ENCODE peak calls at places on chromosomes 12 and 14, in ten cellular contexts. K is stomach; R is CD4-positive, alpha-beta T cell; J is PC-3; D is A549; M is natural killer cell; F is GM23338; Z is ovary; W is heart left ventricle; C is breast epithelium. Y is an unnamed sample.

GRCh38 chr14:68263563-68264350 is 444.2 kb downstream of the RAD51B start:
- DNase-seq in K (no peak), R (no peak), J (no peak), D (no peak), M (no peak), F (no peak), Z (no peak), W (no peak), C (no peak), Y (no peak)

GRCh38 chr12:90020436-90020835 is 311.8 kb upstream of the ATP2B1 start:
- DNase-seq in K (no peak), R (no peak), J (no peak), D (no peak), M (no peak), F (no peak), Z (no peak), W (no peak), C (no peak), Y (no peak)

GRCh38 chr14:44463386-44464004 is 43.6 kb downstream of the FSCB start:
- DNase-seq in K (no peak), R (no peak), J (no peak), D (no peak), M (no peak), F (no peak), Z (no peak), W (no peak), C (no peak), Y (no peak)

GRCh38 chr14:94305620-94306019 is 12.6 kb upstream of the SERPINA10 start:
- DNase-seq in K (no peak), R (no peak), J (no peak), D (no peak), M (no peak), F (no peak), Z (no peak), W (no peak), C (no peak), Y (no peak)

GRCh38 chr14:61213930-61214329 is 67.2 kb downstream of the TMEM30B start:
- DNase-seq in K (no peak), R (no peak), J (peak), D (no peak), M (no peak), F (no peak), Z (no peak), W (no peak), C (no peak), Y (no peak)

GRCh38 chr14:100850841-100851585 is 25.1 kb downstream of the MEG3 start:
- DNase-seq in K (peak), R (peak), J (peak), D (peak), M (peak), F (peak), Z (peak), W (peak), C (peak), Y (peak)

GRCh38 chr14:74503256-74503972 is 9.8 kb downstream of the ISCA2 start:
- DNase-seq in K (peak), R (no peak), J (no peak), D (no peak), M (no peak), F (no peak), Z (peak), W (no peak), C (no peak), Y (no peak)

GRCh38 chr12:103314786-103315185 is 181.0 kb downstream of the C12orf42 start:
- DNase-seq in K (no peak), R (no peak), J (no peak), D (no peak), M (no peak), F (no peak), Z (no peak), W (no peak), C (no peak), Y (no peak)

GRCh38 chr12:122126713-122127597 is 47.1 kb downstream of the IL31 start:
- DNase-seq in K (peak), R (no peak), J (peak), D (peak), M (no peak), F (peak), Z (no peak), W (no peak), C (no peak), Y (no peak)

GRCh38 chr12:96171905-96172304 is 22.3 kb upstream of the ELK3 start:
- DNase-seq in K (peak), R (no peak), J (no peak), D (no peak), M (no peak), F (no peak), Z (no peak), W (no peak), C (no peak), Y (no peak)

GRCh38 chr12:121958521-121959240 is 40.3 kb downstream of the CFAP251 start:
- DNase-seq in K (no peak), R (no peak), J (no peak), D (no peak), M (no peak), F (peak), Z (no peak), W (no peak), C (no peak), Y (no peak)

GRCh38 chr12:123713398-123714301 is 1.5 kb downstream of the ATP6V0A2 start:
- DNase-seq in K (peak), R (no peak), J (peak), D (no peak), M (no peak), F (no peak), Z (no peak), W (no peak), C (no peak), Y (peak)

GRCh38 chr12:3262466-3262865 is 185.3 kb downstream of the TSPAN9 start:
- DNase-seq in K (no peak), R (no peak), J (no peak), D (no peak), M (no peak), F (peak), Z (no peak), W (no peak), C (no peak), Y (no peak)

GRCh38 chr12:123621619-123622530 is 11.6 kb downstream of the EIF2B1 start:
- DNase-seq in K (no peak), R (no peak), J (no peak), D (no peak), M (no peak), F (no peak), Z (no peak), W (no peak), C (no peak), Y (no peak)

GRCh38 chr14:106831322-106831720 is 1304.9 kb downstream of the TMEM121 start:
- DNase-seq in K (no peak), R (no peak), J (no peak), D (no peak), M (peak), F (peak), Z (peak), W (no peak), C (no peak), Y (no peak)

GRCh38 chr12:46409342-46409741 is 36.8 kb upstream of the SLC38A2 start:
- DNase-seq in K (no peak), R (no peak), J (no peak), D (no peak), M (no peak), F (no peak), Z (no peak), W (no peak), C (no peak), Y (no peak)

GRCh38 chr14:83347874-83348273 is 1814.2 kb upstream of the SEL1L start:
- DNase-seq in K (no peak), R (no peak), J (no peak), D (no peak), M (no peak), F (no peak), Z (no peak), W (no peak), C (no peak), Y (no peak)

GRCh38 chr12:105960319-105961076 is 178.3 kb downstream of the NUAK1 start:
- DNase-seq in K (no peak), R (no peak), J (peak), D (no peak), M (no peak), F (no peak), Z (no peak), W (no peak), C (no peak), Y (peak)

GRCh38 chr14:33737446-33737845 is 213.4 kb downstream of the EGLN3 start:
- DNase-seq in K (no peak), R (no peak), J (peak), D (no peak), M (no peak), F (no peak), Z (no peak), W (no peak), C (no peak), Y (no peak)

GRCh38 chr12:26195641-26196423 is 459 bp downstream of the SSPN start:
- DNase-seq in K (peak), R (no peak), J (peak), D (peak), M (no peak), F (peak), Z (peak), W (peak), C (peak), Y (peak)

GRCh38 chr14:80607430-80608200 is 333.9 kb downstream of the CEP128 start:
- DNase-seq in K (no peak), R (no peak), J (no peak), D (no peak), M (no peak), F (no peak), Z (no peak), W (no peak), C (no peak), Y (no peak)

GRCh38 chr14:77989441-77989891 is 180.7 kb upstream of the NRXN3 start:
- DNase-seq in K (no peak), R (no peak), J (no peak), D (no peak), M (no peak), F (no peak), Z (no peak), W (peak), C (no peak), Y (no peak)

GRCh38 chr14:61381589-61381988 is 60.2 kb downstream of the PRKCH start:
- DNase-seq in K (no peak), R (no peak), J (no peak), D (no peak), M (no peak), F (no peak), Z (no peak), W (no peak), C (no peak), Y (peak)

GRCh38 chr14:96149131-96149530 is 55.5 kb upstream of the BDKRB2 start:
- DNase-seq in K (no peak), R (no peak), J (no peak), D (no peak), M (no peak), F (no peak), Z (no peak), W (no peak), C (no peak), Y (no peak)

GRCh38 chr12:106342397-106343212 is 14.9 kb upstream of the POLR3B start:
- DNase-seq in K (peak), R (no peak), J (peak), D (peak), M (no peak), F (no peak), Z (peak), W (peak), C (no peak), Y (peak)

GRCh38 chr12:20154060-20154459 is 214.3 kb upstream of the PDE3A start:
- DNase-seq in K (no peak), R (no peak), J (no peak), D (no peak), M (no peak), F (no peak), Z (no peak), W (no peak), C (no peak), Y (no peak)

GRCh38 chr14:52919971-52920370 is 30.9 kb downstream of the FERMT2 start:
- DNase-seq in K (no peak), R (no peak), J (peak), D (no peak), M (no peak), F (no peak), Z (no peak), W (no peak), C (no peak), Y (no peak)

GRCh38 chr12:96210376-96211055 is 16.3 kb downstream of the ELK3 start:
- DNase-seq in K (no peak), R (peak), J (no peak), D (no peak), M (no peak), F (no peak), Z (no peak), W (no peak), C (no peak), Y (no peak)

GRCh38 chr14:33768458-33768830 is 182.4 kb downstream of the EGLN3 start:
- DNase-seq in K (no peak), R (no peak), J (no peak), D (no peak), M (no peak), F (no peak), Z (no peak), W (no peak), C (no peak), Y (no peak)

GRCh38 chr14:70871863-70872677 is 35.2 kb upstream of the PCNX1 start:
- DNase-seq in K (no peak), R (no peak), J (no peak), D (no peak), M (no peak), F (no peak), Z (no peak), W (no peak), C (no peak), Y (no peak)

GRCh38 chr12:85310456-85311076 is 30.5 kb downstream of the ALX1 start:
- DNase-seq in K (no peak), R (no peak), J (peak), D (no peak), M (no peak), F (peak), Z (no peak), W (no peak), C (no peak), Y (no peak)
- TF ChIP-seq CTCF in K (no peak), R (no peak), J (peak), D (peak), M (no peak), F (peak), Z (no peak), W (peak), C (no peak), Y (peak)

GRCh38 chr14:103863245-103863644 is 15.9 kb upstream of the PPP1R13B start:
- DNase-seq in K (no peak), R (no peak), J (no peak), D (no peak), M (no peak), F (no peak), Z (no peak), W (peak), C (no peak), Y (no peak)
- TF ChIP-seq CTCF in K (no peak), R (no peak), J (no peak), D (no peak), M (no peak), F (no peak), Z (no peak), W (no peak), C (no peak), Y (no peak)

GRCh38 chr12:389138-390096 is at the start of gene KDM5A:
- DNase-seq in K (peak), R (peak), J (peak), D (peak), M (peak), F (peak), Z (peak), W (peak), C (peak), Y (peak)
- TF ChIP-seq CTCF in K (no peak), R (no peak), J (no peak), D (no peak), M (no peak), F (no peak), Z (peak), W (no peak), C (no peak), Y (no peak)

GRCh38 chr12:108514973-108515814 is at the start of gene FICD:
- DNase-seq in K (peak), R (peak), J (peak), D (peak), M (peak), F (peak), Z (peak), W (peak), C (peak), Y (peak)
- TF ChIP-seq CTCF in K (no peak), R (no peak), J (no peak), D (no peak), M (no peak), F (no peak), Z (no peak), W (no peak), C (no peak), Y (no peak)

GRCh38 chr12:45125997-45126396 is 75.1 kb upstream of the DBX2 start:
- DNase-seq in K (no peak), R (no peak), J (peak), D (no peak), M (no peak), F (no peak), Z (no peak), W (no peak), C (no peak), Y (no peak)

GRCh38 chr12:45124485-45125155 is 73.7 kb upstream of the DBX2 start:
- DNase-seq in K (no peak), R (no peak), J (no peak), D (no peak), M (no peak), F (peak), Z (no peak), W (no peak), C (no peak), Y (no peak)

GRCh38 chr12:45128637-45129036 is 77.7 kb upstream of the DBX2 start:
- DNase-seq in K (no peak), R (no peak), J (no peak), D (no peak), M (no peak), F (no peak), Z (no peak), W (no peak), C (no peak), Y (no peak)

GRCh38 chr12:45121224-45121623 is 70.3 kb upstream of the DBX2 start:
- DNase-seq in K (no peak), R (no peak), J (peak), D (no peak), M (no peak), F (peak), Z (no peak), W (no peak), C (no peak), Y (no peak)

GRCh38 chr12:45122776-45123380 is 72.0 kb upstream of the DBX2 start:
- DNase-seq in K (no peak), R (no peak), J (peak), D (no peak), M (no peak), F (peak), Z (no peak), W (no peak), C (no peak), Y (no peak)
- TF ChIP-seq CTCF in K (no peak), R (no peak), J (peak), D (peak), M (no peak), F (peak), Z (no peak), W (peak), C (no peak), Y (no peak)

Y was measured in pancreas.